ENCODE peak calls at places on chromosomes 5 and 9, in ten cellular contexts. G is WTC11; U is GM20000; W is NCI-H1417; B is endothelial cell of umbilical vein; V is GM13977; O is HFFc6; T is CD8-positive, alpha-beta T cell; I is NCI-H2227 treated with DMSO at 0.1 percent for 48 hours; D is tibial nerve. S is an unnamed sample.
A peak's percentile ranks its signal among the peaks of the same experiment; 100 is the strongest.

GRCh38 chr5:130104895-130105684 is 200.8 kb downstream of the CHSY3 start:
- DNase-seq in I (no peak), T (no peak), W (no peak), O (no peak), D (no peak), G (no peak), B (no peak), V (no peak), U (no peak), S (no peak)

GRCh38 chr5:112647428-112647827 is 90.3 kb upstream of the APC start:
- DNase-seq in D (no peak), U (no peak), G (peak; percentile 59), O (no peak), B (no peak), T (no peak), V (no peak), W (no peak), I (no peak), S (no peak)

GRCh38 chr9:130805510-130806387 is 29.3 kb upstream of the ABL1 start:
- DNase-seq in I (no peak), V (no peak), D (no peak), G (no peak), B (no peak), O (no peak), U (no peak), T (no peak), W (no peak), S (no peak)

GRCh38 chr9:124342946-124343485 is 72.2 kb downstream of the PSMB7 start:
- DNase-seq in D (peak; percentile 34), O (peak; percentile 89), V (no peak), I (peak; percentile 5), B (no peak), U (no peak), T (no peak), W (peak; percentile 87), G (no peak), S (peak; percentile 93)

GRCh38 chr5:179373101-179373934 is 28.1 kb upstream of the ADAMTS2 start:
- DNase-seq in U (no peak), V (no peak), D (no peak), B (no peak), I (no peak), W (peak; percentile 2), T (no peak), O (no peak), G (peak; percentile 42), S (no peak)

GRCh38 chr5:116075117-116075910 is 9.5 kb upstream of the COMMD10 start:
- DNase-seq in W (no peak), I (no peak), B (no peak), T (peak; percentile 31), O (no peak), D (no peak), U (no peak), V (no peak), G (no peak), S (no peak)

GRCh38 chr5:163385824-163386223 is 51.6 kb upstream of the CCNG1 start:
- DNase-seq in W (no peak), B (no peak), T (no peak), I (no peak), U (no peak), D (no peak), V (no peak), G (no peak), O (no peak), S (no peak)

GRCh38 chr5:168073991-168074800 is 217.2 kb upstream of the WWC1 start:
- DNase-seq in W (no peak), B (no peak), D (no peak), G (no peak), T (no peak), I (no peak), U (no peak), V (no peak), O (no peak), S (no peak)

GRCh38 chr9:132004323-132004722 is 75.3 kb downstream of the MED27 start:
- DNase-seq in I (no peak), V (no peak), B (no peak), G (no peak), O (no peak), D (no peak), T (no peak), W (no peak), U (no peak), S (no peak)

GRCh38 chr9:33044677-33045282 is 19.7 kb downstream of the DNAJA1 start:
- DNase-seq in G (peak; percentile 38), B (no peak), W (peak; percentile 72), T (no peak), U (no peak), I (peak; percentile 68), V (no peak), D (no peak), O (no peak), S (no peak)

GRCh38 chr5:122400961-122401360 is 88.9 kb downstream of the SNCAIP start:
- DNase-seq in W (no peak), G (no peak), O (no peak), U (no peak), T (no peak), V (no peak), D (no peak), B (no peak), I (no peak), S (no peak)

GRCh38 chr5:177116631-177117373 is 16.8 kb upstream of the NSD1 start:
- DNase-seq in G (peak; percentile 92), T (peak; percentile 79), O (peak; percentile 38), V (peak; percentile 70), D (peak; percentile 79), U (peak; percentile 73), I (no peak), W (no peak), B (peak; percentile 77), S (peak; percentile 94)